ENCODE peak calls at places on chromosome 6, in ten cellular contexts. E is effector CD8-positive, alpha-beta T cell; J is neural crest cell; Q is T-helper 2 cell; V is neuronal stem cell; A is NCI-H2029; R is ascending aorta; C is IMR-90; Y is Peyer's patch; O is foreskin fibroblast. K is an unnamed sample.

GRCh38 chr6:158475344-158476302 is 84.3 kb upstream of the TMEM181 start:
- DNase-seq in Q (no peak), R (no peak), C (peak), A (peak), O (peak), J (no peak), V (no peak), E (no peak), Y (no peak), K (peak)

GRCh38 chr6:118808794-118809668 is 84.9 kb upstream of the ASF1A start:
- DNase-seq in Q (no peak), O (no peak), R (no peak), J (no peak), V (no peak), Y (no peak), C (no peak), A (no peak), E (no peak), K (no peak)

GRCh38 chr6:111673086-111673485 is 67.4 kb upstream of the TRAF3IP2 start:
- DNase-seq in O (no peak), J (peak), V (no peak), Q (no peak), C (no peak), Y (no peak), A (no peak), E (no peak), R (no peak), K (no peak)

GRCh38 chr6:56866917-56867522 is 87.9 kb upstream of the BEND6 start:
- DNase-seq in C (peak), E (no peak), J (no peak), Y (no peak), O (peak), V (no peak), Q (no peak), R (no peak), A (no peak), K (peak)

GRCh38 chr6:14816106-14816864 is 429.6 kb upstream of the JARID2 start:
- DNase-seq in A (no peak), Q (no peak), R (no peak), E (no peak), V (peak), O (no peak), J (no peak), Y (no peak), C (peak), K (no peak)

GRCh38 chr6:148329568-148330299 is 12.9 kb upstream of the SASH1 start:
- DNase-seq in Q (no peak), O (peak), E (no peak), V (no peak), C (peak), R (no peak), A (no peak), Y (no peak), J (no peak), K (peak)

GRCh38 chr6:84077645-84078044 is 44.1 kb downstream of the MRAP2 start:
- DNase-seq in C (no peak), Q (no peak), E (no peak), A (no peak), O (no peak), V (no peak), J (no peak), Y (no peak), R (no peak), K (no peak)

GRCh38 chr6:144467153-144467762 is 182.1 kb downstream of the UTRN start:
- DNase-seq in Y (no peak), A (no peak), Q (no peak), C (no peak), E (no peak), R (no peak), V (no peak), J (no peak), O (no peak), K (no peak)

GRCh38 chr6:154138806-154139205 is 99.8 kb downstream of the OPRM1 start:
- DNase-seq in V (no peak), O (no peak), Q (no peak), Y (no peak), C (no peak), R (no peak), A (no peak), E (no peak), J (no peak), K (peak)